ENCODE peak calls at places on chromosomes 16 and 17, in four cellular contexts. One of them, this sample, is unnamed.

GRCh38 chr17:30211371-30211770 is 24.1 kb downstream of the SLC6A4 start:
- DNase-seq in hypothalamus: no peak
- DNase-seq in midbrain: no peak
- DNase-seq in fibroblast of the conjunctiva: no peak
- DNase-seq in this sample: no peak

GRCh38 chr16:69619514-69619913 is 53.7 kb downstream of the NFAT5 start:
- DNase-seq in hypothalamus: no peak
- DNase-seq in midbrain: no peak
- DNase-seq in fibroblast of the conjunctiva: no peak
- DNase-seq in this sample: no peak

GRCh38 chr17:76446449-76447231 is 6.3 kb downstream of the UBE2O start:
- DNase-seq in hypothalamus: no peak
- DNase-seq in midbrain: no peak
- DNase-seq in fibroblast of the conjunctiva: no peak
- DNase-seq in this sample: no peak

GRCh38 chr16:25834101-25834500 is 142.3 kb downstream of the HS3ST4 start:
- DNase-seq in hypothalamus: no peak
- DNase-seq in midbrain: no peak
- DNase-seq in fibroblast of the conjunctiva: no peak
- DNase-seq in this sample: no peak

GRCh38 chr17:67358612-67359011 is 7.8 kb downstream of the PSMD12 start:
- DNase-seq in hypothalamus: no peak
- DNase-seq in midbrain: no peak
- DNase-seq in fibroblast of the conjunctiva: no peak
- DNase-seq in this sample: no peak

GRCh38 chr17:17545031-17545820 is 46.3 kb downstream of the PEMT start:
- DNase-seq in hypothalamus: no peak
- DNase-seq in midbrain: no peak
- DNase-seq in fibroblast of the conjunctiva: peak; percentile 27
- DNase-seq in this sample: no peak

GRCh38 chr17:34706029-34706428 is 126.6 kb downstream of the TMEM132E start:
- DNase-seq in hypothalamus: no peak
- DNase-seq in midbrain: peak; percentile 10
- DNase-seq in fibroblast of the conjunctiva: no peak
- DNase-seq in this sample: no peak

GRCh38 chr17:19726615-19727376 is 10.4 kb upstream of the SLC47A2 start:
- DNase-seq in hypothalamus: no peak
- DNase-seq in midbrain: no peak
- DNase-seq in fibroblast of the conjunctiva: no peak
- DNase-seq in this sample: no peak

GRCh38 chr16:86725401-86725800 is 147.1 kb downstream of the FOXL1 start:
- DNase-seq in hypothalamus: no peak
- DNase-seq in midbrain: no peak
- DNase-seq in fibroblast of the conjunctiva: peak; percentile 9
- DNase-seq in this sample: no peak

GRCh38 chr16:86948046-86948445 is 369.1 kb downstream of the C16orf95 start:
- DNase-seq in hypothalamus: no peak
- DNase-seq in midbrain: no peak
- DNase-seq in fibroblast of the conjunctiva: no peak
- DNase-seq in this sample: no peak

GRCh38 chr17:50047488-50048126 is 8.3 kb upstream of the ITGA3 start:
- DNase-seq in hypothalamus: no peak
- DNase-seq in midbrain: no peak
- DNase-seq in fibroblast of the conjunctiva: no peak
- DNase-seq in this sample: no peak

GRCh38 chr17:78174332-78174869 is 6.0 kb downstream of the SYNGR2 start:
- DNase-seq in hypothalamus: peak; percentile 62
- DNase-seq in midbrain: peak; percentile 94
- DNase-seq in fibroblast of the conjunctiva: no peak
- DNase-seq in this sample: no peak

GRCh38 chr16:87945351-87946042 is 5.7 kb upstream of the BANP start:
- DNase-seq in hypothalamus: peak; percentile 43
- DNase-seq in midbrain: peak; percentile 91
- DNase-seq in fibroblast of the conjunctiva: no peak
- DNase-seq in this sample: peak; percentile 97

GRCh38 chr17:79664925-79665738 is 54.3 kb upstream of the RBFOX3 start:
- DNase-seq in hypothalamus: peak; percentile 6
- DNase-seq in midbrain: no peak
- DNase-seq in fibroblast of the conjunctiva: peak; percentile 20
- DNase-seq in this sample: no peak

GRCh38 chr17:38910325-38910724 is 15.1 kb upstream of the LASP1NB start:
- DNase-seq in hypothalamus: no peak
- DNase-seq in midbrain: no peak
- DNase-seq in fibroblast of the conjunctiva: no peak
- DNase-seq in this sample: no peak

GRCh38 chr16:27429981-27430441 is 28.0 kb downstream of the IL21R start:
- DNase-seq in hypothalamus: no peak
- DNase-seq in midbrain: no peak
- DNase-seq in fibroblast of the conjunctiva: no peak
- DNase-seq in this sample: no peak

GRCh38 chr17:61463068-61463980 is 11.1 kb downstream of the TBX4 start:
- DNase-seq in hypothalamus: no peak
- DNase-seq in midbrain: no peak
- DNase-seq in fibroblast of the conjunctiva: no peak
- DNase-seq in this sample: peak; percentile 6

GRCh38 chr16:84940670-84941551 is 70.4 kb downstream of the ZDHHC7 start:
- DNase-seq in hypothalamus: no peak
- DNase-seq in midbrain: no peak
- DNase-seq in fibroblast of the conjunctiva: peak; percentile 33
- DNase-seq in this sample: no peak

GRCh38 chr16:31476305-31477219 is 4.6 kb downstream of the TGFB1I1 start:
- DNase-seq in hypothalamus: no peak
- DNase-seq in midbrain: peak; percentile 17
- DNase-seq in fibroblast of the conjunctiva: no peak
- DNase-seq in this sample: no peak

GRCh38 chr17:75516619-75517276 is 420 bp downstream of the TSEN54 start:
- DNase-seq in hypothalamus: no peak
- DNase-seq in midbrain: no peak
- DNase-seq in fibroblast of the conjunctiva: no peak
- DNase-seq in this sample: peak; percentile 60

GRCh38 chr16:16001856-16002255 is 52.4 kb downstream of the ABCC1 start:
- DNase-seq in hypothalamus: no peak
- DNase-seq in midbrain: no peak
- DNase-seq in fibroblast of the conjunctiva: no peak
- DNase-seq in this sample: no peak

GRCh38 chr17:64679710-64680216 is 17.7 kb upstream of the SMURF2 start:
- DNase-seq in hypothalamus: no peak
- DNase-seq in midbrain: no peak
- DNase-seq in fibroblast of the conjunctiva: peak; percentile 97
- DNase-seq in this sample: no peak

GRCh38 chr17:80367510-80367909 is 47.5 kb upstream of the ENDOV start:
- DNase-seq in hypothalamus: no peak
- DNase-seq in midbrain: no peak
- DNase-seq in fibroblast of the conjunctiva: no peak
- DNase-seq in this sample: no peak

GRCh38 chr16:35533683-35534082 is 2074.3 kb downstream of the TP53TG3F start:
- DNase-seq in hypothalamus: no peak
- DNase-seq in midbrain: no peak
- DNase-seq in fibroblast of the conjunctiva: no peak
- DNase-seq in this sample: no peak

GRCh38 chr17:142102-142661 is 4.8 kb downstream of the SCGB1C2 start:
- DNase-seq in hypothalamus: no peak
- DNase-seq in midbrain: no peak
- DNase-seq in fibroblast of the conjunctiva: no peak
- DNase-seq in this sample: peak; percentile 32

GRCh38 chr16:31561698-31562233 is 34.1 kb downstream of the AHSP start:
- DNase-seq in hypothalamus: no peak
- DNase-seq in midbrain: no peak
- DNase-seq in fibroblast of the conjunctiva: no peak
- DNase-seq in this sample: no peak

GRCh38 chr17:82750241-82750905 is 1.5 kb upstream of the TBCD start:
- DNase-seq in hypothalamus: no peak
- DNase-seq in midbrain: no peak
- DNase-seq in fibroblast of the conjunctiva: no peak
- DNase-seq in this sample: no peak

GRCh38 chr17:80352991-80353665 is 61.8 kb upstream of the ENDOV start:
- DNase-seq in hypothalamus: no peak
- DNase-seq in midbrain: no peak
- DNase-seq in fibroblast of the conjunctiva: no peak
- DNase-seq in this sample: no peak

This sample was measured in NCI-H146.